ENCODE peak calls at places on chromosome 12, in ten cellular contexts. X, R, B, V, H, L, K, P, U and J are unnamed samples. For H3K36me3, the result is how much of the 10 kb centered on the place peaks cover.

GRCh38 chr12:94551810-94552209 is 92.1 kb upstream of the CEP83 start:
- DNase-seq in H (no peak), U (no peak), B (no peak), R (no peak), L (no peak), X (no peak), P (no peak), V (no peak), K (no peak), J (no peak)

GRCh38 chr12:68975811-68976210 is 42.8 kb upstream of the CPM start:
- DNase-seq in U (no peak), H (peak), R (no peak), P (no peak), L (peak), K (no peak), V (no peak), B (no peak), X (no peak), J (no peak)

GRCh38 chr12:64612843-64613242 is 2.5 kb downstream of the RASSF3 start:
- DNase-seq in V (no peak), K (no peak), U (no peak), R (no peak), L (peak), X (no peak), B (no peak), H (no peak), P (no peak), J (no peak)

GRCh38 chr12:127064207-127064606 is 1202.8 kb upstream of the TMEM132C start:
- DNase-seq in X (no peak), P (no peak), H (no peak), K (no peak), U (no peak), R (no peak), V (no peak), B (no peak), L (no peak), J (no peak)

GRCh38 chr12:52871291-52871961 is 22.6 kb upstream of the KRT78 start:
- DNase-seq in K (no peak), V (no peak), B (peak), P (no peak), L (no peak), H (no peak), U (peak), R (no peak), X (no peak), J (no peak)

GRCh38 chr12:107207931-107208515 is 114.7 kb upstream of the CRY1 start:
- DNase-seq in L (no peak), U (peak), X (no peak), H (no peak), B (no peak), V (no peak), K (no peak), P (no peak), R (no peak), J (no peak)

GRCh38 chr12:27999970-28000369 is 27.4 kb upstream of the PTHLH start:
- DNase-seq in P (no peak), K (no peak), L (no peak), V (no peak), H (no peak), R (no peak), B (no peak), X (no peak), U (peak), J (no peak)

GRCh38 chr12:27826076-27826475 is 46.0 kb upstream of the MANSC4 start:
- DNase-seq in U (no peak), R (no peak), X (no peak), H (no peak), B (no peak), P (no peak), L (no peak), K (no peak), V (no peak), J (no peak)

GRCh38 chr12:91620949-91621348 is 438.3 kb upstream of the DCN start:
- DNase-seq in R (no peak), P (no peak), B (no peak), H (no peak), K (no peak), V (no peak), X (no peak), L (no peak), U (peak), J (no peak)

GRCh38 chr12:71349950-71350349 is 89.6 kb upstream of the LGR5 start:
- DNase-seq in P (no peak), H (peak), L (no peak), R (no peak), X (no peak), B (no peak), V (no peak), U (no peak), K (no peak), J (no peak)

GRCh38 chr12:124480469-124481256 is 86.7 kb downstream of the NCOR2 start:
- DNase-seq in R (no peak), V (no peak), L (peak), P (peak), H (peak), U (peak), K (peak), X (peak), B (no peak), J (peak)

GRCh38 chr12:112419269-112420133 is 754 bp downstream of the PTPN11 start:
- DNase-seq in B (peak), V (no peak), K (peak), L (no peak), X (no peak), R (peak), P (no peak), H (peak), U (peak), J (peak)

GRCh38 chr12:304815-305214 is 42.2 kb upstream of the SLC6A13 start:
- DNase-seq in K (no peak), H (no peak), P (no peak), B (no peak), L (no peak), R (no peak), U (peak), V (no peak), X (no peak), J (no peak)

DNA sequence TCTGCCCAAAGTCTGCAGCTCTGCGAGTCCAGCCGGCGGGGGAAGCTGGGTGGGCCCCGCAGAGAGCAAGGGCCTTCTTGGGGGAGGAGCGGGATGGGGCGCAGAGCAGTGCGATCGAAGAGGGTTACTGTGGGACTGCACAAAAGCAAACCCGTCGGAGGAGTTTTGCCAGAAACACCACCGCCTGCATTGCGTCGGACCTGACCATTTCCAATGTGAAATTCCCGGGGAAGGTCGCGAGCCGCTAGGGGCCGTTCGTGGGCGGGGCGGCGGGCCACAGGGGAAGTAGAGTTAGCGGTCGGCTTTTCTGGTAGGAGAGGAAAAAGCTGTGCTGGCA is 340 bp upstream of the KCNA1 start:
- DNase-seq in K (no peak), P (no peak), X (no peak), V (no peak), B (no peak), U (peak), H (no peak), R (no peak), L (no peak), J (no peak)
- H3K4me3 ChIP-seq in K (no peak), P (peak), X (no peak), V (no peak), B (peak), U (no peak), H (peak), R (peak), L (no peak), J (peak)

DNA sequence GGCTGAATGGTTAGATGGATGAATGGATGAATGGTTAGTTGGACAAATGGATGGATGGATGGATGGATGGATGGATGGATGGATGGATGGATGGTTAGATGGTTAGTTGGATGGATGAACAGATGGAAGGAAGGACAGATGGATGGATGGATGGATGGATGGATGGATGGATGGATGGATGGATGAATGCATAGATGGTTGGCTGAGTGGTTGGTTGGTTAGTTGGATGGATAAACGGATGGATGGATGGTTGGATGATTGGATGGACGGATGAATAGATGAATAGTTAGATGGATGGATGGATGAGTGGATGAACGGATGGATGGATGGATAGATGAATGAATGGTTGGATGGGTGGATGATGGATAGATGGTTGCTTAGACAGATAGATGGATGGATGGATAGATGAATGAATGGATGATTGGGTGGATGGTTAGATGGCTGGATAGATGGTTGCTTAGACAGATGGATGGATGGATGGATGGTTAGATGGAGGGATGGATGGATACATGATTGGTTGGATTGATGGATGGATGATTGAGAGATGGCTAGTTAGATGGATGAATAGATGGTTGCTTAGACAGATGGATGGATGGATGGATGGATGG is 48.8 kb upstream of the HSPB8 start:
- DNase-seq in R (no peak), L (no peak), X (no peak), P (no peak), K (no peak), V (no peak), H (no peak), U (no peak), B (no peak), J (no peak)
- H3K36me3 ChIP-seq in R (under half), L (under half), X (under half), P (under half), K (under half), V (under half), H (under half), U (under half), B (under half), J (under half)

GRCh38 chr12:108514973-108515814 is at the start of gene FICD:
- DNase-seq in H (peak), V (peak), R (peak), K (peak), P (peak), L (peak), X (peak), U (peak), B (peak), J (peak)
- TF ChIP-seq CTCF in H (no peak), V (no peak), R (no peak), K (no peak), P (no peak), L (no peak), X (no peak), U (no peak), B (no peak), J (no peak)

DNA sequence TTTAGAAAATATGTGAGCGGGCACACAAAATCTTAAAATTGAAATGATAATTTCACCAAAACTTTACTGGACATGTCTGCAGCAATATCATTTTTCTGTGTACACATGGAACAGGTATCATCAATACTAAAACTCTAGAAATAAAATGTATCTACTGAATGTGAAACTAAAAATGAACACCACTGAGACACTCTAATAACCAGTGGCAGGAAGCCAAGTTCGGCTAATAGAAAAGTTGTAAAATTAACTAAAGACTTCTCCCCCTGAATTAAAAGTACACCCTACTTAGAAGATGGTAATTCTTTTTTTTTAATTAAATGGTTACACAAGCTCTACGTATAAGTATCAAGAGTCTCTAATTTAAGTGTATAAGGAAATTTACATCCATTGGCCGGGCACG is 227.2 kb downstream of the MED13L start:
- DNase-seq in U (no peak), B (no peak), H (peak), K (no peak), R (no peak), V (no peak), L (no peak), X (no peak), P (no peak), J (no peak)
- H3K4me3 ChIP-seq in U (no peak), B (no peak), H (no peak), K (no peak), R (no peak), V (no peak), L (no peak), X (no peak), P (no peak), J (no peak)

GRCh38 chr12:14915736-14916135 is 22.6 kb downstream of the ERP27 start:
- DNase-seq in P (no peak), R (no peak), V (no peak), K (no peak), U (no peak), L (no peak), B (no peak), H (no peak), X (no peak), J (no peak)
- H3K36me3 ChIP-seq in P (under half), R (under half), V (under half), K (under half), U (under half), L (under half), B (under half), H (under half), X (under half), J (under half)

GRCh38 chr12:22544038-22544979 is at the start of gene C2CD5:
- DNase-seq in L (peak), U (peak), R (peak), V (peak), H (peak), K (peak), P (peak), X (no peak), B (peak), J (peak)
- TF ChIP-seq CTCF in L (peak), U (peak), R (no peak), V (no peak), H (peak), K (no peak), P (peak), X (peak), B (peak), J (peak)